ENCODE peak calls at places on chromosomes 7 and 10, in ten cellular contexts. One of them, this sample, is unnamed.

GRCh38 chr10:15035385-15036301 is 8.1 kb upstream of the OLAH start:
- DNase-seq in hippocampal formation: peak
- DNase-seq in DMS153: no peak
- DNase-seq in stimulated activated CD8-positive, alpha-beta memory T cell treated with anti-CD3 and anti-CD28 coated beads, Interleukin-7, amount 100 ng/mL, for 24 hours: no peak
- DNase-seq in GM20000: no peak
- DNase-seq in stomach: no peak
- DNase-seq in cardiac muscle cell: no peak
- DNase-seq in iPS-NIHi11: peak
- DNase-seq in HEK293T: peak
- DNase-seq in mucosa of gallbladder: peak
- DNase-seq in this sample: no peak

GRCh38 chr10:125396651-125397050 is 236.3 kb upstream of the CTBP2 start:
- DNase-seq in hippocampal formation: no peak
- DNase-seq in DMS153: no peak
- DNase-seq in stimulated activated CD8-positive, alpha-beta memory T cell treated with anti-CD3 and anti-CD28 coated beads, Interleukin-7, amount 100 ng/mL, for 24 hours: no peak
- DNase-seq in GM20000: no peak
- DNase-seq in stomach: no peak
- DNase-seq in cardiac muscle cell: no peak
- DNase-seq in iPS-NIHi11: no peak
- DNase-seq in HEK293T: no peak
- DNase-seq in mucosa of gallbladder: no peak
- DNase-seq in this sample: no peak

GRCh38 chr7:30470163-30470770 is 8.3 kb downstream of the NOD1 start:
- DNase-seq in hippocampal formation: no peak
- DNase-seq in DMS153: peak
- DNase-seq in stimulated activated CD8-positive, alpha-beta memory T cell treated with anti-CD3 and anti-CD28 coated beads, Interleukin-7, amount 100 ng/mL, for 24 hours: no peak
- DNase-seq in GM20000: no peak
- DNase-seq in stomach: no peak
- DNase-seq in cardiac muscle cell: peak
- DNase-seq in iPS-NIHi11: no peak
- DNase-seq in HEK293T: no peak
- DNase-seq in mucosa of gallbladder: no peak
- DNase-seq in this sample: no peak

GRCh38 chr10:132977076-132977475 is 34.7 kb upstream of the CFAP46 start:
- DNase-seq in hippocampal formation: no peak
- DNase-seq in DMS153: no peak
- DNase-seq in stimulated activated CD8-positive, alpha-beta memory T cell treated with anti-CD3 and anti-CD28 coated beads, Interleukin-7, amount 100 ng/mL, for 24 hours: no peak
- DNase-seq in GM20000: no peak
- DNase-seq in stomach: no peak
- DNase-seq in cardiac muscle cell: no peak
- DNase-seq in iPS-NIHi11: no peak
- DNase-seq in HEK293T: no peak
- DNase-seq in mucosa of gallbladder: no peak
- DNase-seq in this sample: no peak

GRCh38 chr10:130804281-130804680 is 507.2 kb downstream of the TCERG1L start:
- DNase-seq in hippocampal formation: no peak
- DNase-seq in DMS153: no peak
- DNase-seq in stimulated activated CD8-positive, alpha-beta memory T cell treated with anti-CD3 and anti-CD28 coated beads, Interleukin-7, amount 100 ng/mL, for 24 hours: no peak
- DNase-seq in GM20000: no peak
- DNase-seq in stomach: no peak
- DNase-seq in cardiac muscle cell: no peak
- DNase-seq in iPS-NIHi11: no peak
- DNase-seq in HEK293T: no peak
- DNase-seq in mucosa of gallbladder: no peak
- DNase-seq in this sample: no peak

GRCh38 chr10:110505130-110505815 is 7.6 kb downstream of the DUSP5 start:
- DNase-seq in hippocampal formation: no peak
- DNase-seq in DMS153: no peak
- DNase-seq in stimulated activated CD8-positive, alpha-beta memory T cell treated with anti-CD3 and anti-CD28 coated beads, Interleukin-7, amount 100 ng/mL, for 24 hours: no peak
- DNase-seq in GM20000: no peak
- DNase-seq in stomach: no peak
- DNase-seq in cardiac muscle cell: no peak
- DNase-seq in iPS-NIHi11: no peak
- DNase-seq in HEK293T: no peak
- DNase-seq in mucosa of gallbladder: no peak
- DNase-seq in this sample: no peak

GRCh38 chr10:96222441-96222840 is 48.9 kb downstream of the BLNK start:
- DNase-seq in hippocampal formation: no peak
- DNase-seq in DMS153: no peak
- DNase-seq in stimulated activated CD8-positive, alpha-beta memory T cell treated with anti-CD3 and anti-CD28 coated beads, Interleukin-7, amount 100 ng/mL, for 24 hours: no peak
- DNase-seq in GM20000: no peak
- DNase-seq in stomach: no peak
- DNase-seq in cardiac muscle cell: no peak
- DNase-seq in iPS-NIHi11: peak
- DNase-seq in HEK293T: no peak
- DNase-seq in mucosa of gallbladder: no peak
- DNase-seq in this sample: no peak

GRCh38 chr7:140079121-140079536 is 16.4 kb upstream of the PARP12 start:
- DNase-seq in hippocampal formation: no peak
- DNase-seq in DMS153: peak
- DNase-seq in stimulated activated CD8-positive, alpha-beta memory T cell treated with anti-CD3 and anti-CD28 coated beads, Interleukin-7, amount 100 ng/mL, for 24 hours: no peak
- DNase-seq in GM20000: no peak
- DNase-seq in stomach: no peak
- DNase-seq in cardiac muscle cell: peak
- DNase-seq in iPS-NIHi11: peak
- DNase-seq in HEK293T: peak
- DNase-seq in mucosa of gallbladder: no peak
- DNase-seq in this sample: no peak

GRCh38 chr10:129958118-129958685 is 5.9 kb downstream of the EBF3 start:
- DNase-seq in hippocampal formation: no peak
- DNase-seq in DMS153: peak
- DNase-seq in stimulated activated CD8-positive, alpha-beta memory T cell treated with anti-CD3 and anti-CD28 coated beads, Interleukin-7, amount 100 ng/mL, for 24 hours: no peak
- DNase-seq in GM20000: no peak
- DNase-seq in stomach: no peak
- DNase-seq in cardiac muscle cell: peak
- DNase-seq in iPS-NIHi11: no peak
- DNase-seq in HEK293T: no peak
- DNase-seq in mucosa of gallbladder: no peak
- DNase-seq in this sample: no peak

GRCh38 chr7:102834999-102835398 is 77.8 kb upstream of the LRRC17 start:
- DNase-seq in hippocampal formation: no peak
- DNase-seq in DMS153: no peak
- DNase-seq in stimulated activated CD8-positive, alpha-beta memory T cell treated with anti-CD3 and anti-CD28 coated beads, Interleukin-7, amount 100 ng/mL, for 24 hours: no peak
- DNase-seq in GM20000: peak
- DNase-seq in stomach: no peak
- DNase-seq in cardiac muscle cell: no peak
- DNase-seq in iPS-NIHi11: no peak
- DNase-seq in HEK293T: no peak
- DNase-seq in mucosa of gallbladder: no peak
- DNase-seq in this sample: no peak

GRCh38 chr7:129457101-129457500 is 22.9 kb downstream of the STRIP2 start:
- DNase-seq in hippocampal formation: no peak
- DNase-seq in DMS153: no peak
- DNase-seq in stimulated activated CD8-positive, alpha-beta memory T cell treated with anti-CD3 and anti-CD28 coated beads, Interleukin-7, amount 100 ng/mL, for 24 hours: no peak
- DNase-seq in GM20000: no peak
- DNase-seq in stomach: no peak
- DNase-seq in cardiac muscle cell: no peak
- DNase-seq in iPS-NIHi11: no peak
- DNase-seq in HEK293T: no peak
- DNase-seq in mucosa of gallbladder: no peak
- DNase-seq in this sample: no peak

GRCh38 chr7:152647-153046 is 39.7 kb upstream of the FAM20C start:
- DNase-seq in hippocampal formation: no peak
- DNase-seq in DMS153: no peak
- DNase-seq in stimulated activated CD8-positive, alpha-beta memory T cell treated with anti-CD3 and anti-CD28 coated beads, Interleukin-7, amount 100 ng/mL, for 24 hours: no peak
- DNase-seq in GM20000: no peak
- DNase-seq in stomach: no peak
- DNase-seq in cardiac muscle cell: no peak
- DNase-seq in iPS-NIHi11: no peak
- DNase-seq in HEK293T: no peak
- DNase-seq in mucosa of gallbladder: no peak
- DNase-seq in this sample: no peak

GRCh38 chr7:99791667-99792356 is 7.8 kb upstream of the CYP3A4 start:
- DNase-seq in hippocampal formation: no peak
- DNase-seq in DMS153: no peak
- DNase-seq in stimulated activated CD8-positive, alpha-beta memory T cell treated with anti-CD3 and anti-CD28 coated beads, Interleukin-7, amount 100 ng/mL, for 24 hours: no peak
- DNase-seq in GM20000: no peak
- DNase-seq in stomach: no peak
- DNase-seq in cardiac muscle cell: no peak
- DNase-seq in iPS-NIHi11: no peak
- DNase-seq in HEK293T: no peak
- DNase-seq in mucosa of gallbladder: peak
- DNase-seq in this sample: no peak